ENCODE peak calls at places on chromosomes 12 and 14, in nine cellular contexts. One of them, this sample, is unnamed.

GRCh38 chr12:122064780-122065588 is 13.6 kb upstream of the MLXIP start:
- DNase-seq in iris pigment epithelial cell: peak
- DNase-seq in bronchial epithelial cell: peak
- DNase-seq in fibroblast of the aortic adventitia: peak
- DNase-seq in epithelial cell of proximal tubule: peak
- DNase-seq in T-helper 17 cell: no peak
- DNase-seq in NCI-H2171 treated with DMSO at 0.1 percent for 48 hours: no peak
- DNase-seq in GM10248: no peak
- DNase-seq in H7: peak
- DNase-seq in this sample: no peak

GRCh38 chr12:67457799-67458680 is 188.9 kb downstream of the CAND1 start:
- DNase-seq in iris pigment epithelial cell: no peak
- DNase-seq in bronchial epithelial cell: peak
- DNase-seq in fibroblast of the aortic adventitia: peak
- DNase-seq in epithelial cell of proximal tubule: no peak
- DNase-seq in T-helper 17 cell: no peak
- DNase-seq in NCI-H2171 treated with DMSO at 0.1 percent for 48 hours: peak
- DNase-seq in GM10248: peak
- DNase-seq in H7: no peak
- DNase-seq in this sample: no peak

GRCh38 chr14:34275038-34275437 is 187.0 kb downstream of the SPTSSA start:
- DNase-seq in iris pigment epithelial cell: no peak
- DNase-seq in bronchial epithelial cell: no peak
- DNase-seq in fibroblast of the aortic adventitia: no peak
- DNase-seq in epithelial cell of proximal tubule: no peak
- DNase-seq in T-helper 17 cell: no peak
- DNase-seq in NCI-H2171 treated with DMSO at 0.1 percent for 48 hours: peak
- DNase-seq in GM10248: no peak
- DNase-seq in H7: no peak
- DNase-seq in this sample: no peak

GRCh38 chr12:47744005-47744651 is 14.6 kb downstream of the RAPGEF3 start:
- DNase-seq in iris pigment epithelial cell: no peak
- DNase-seq in bronchial epithelial cell: peak
- DNase-seq in fibroblast of the aortic adventitia: no peak
- DNase-seq in epithelial cell of proximal tubule: no peak
- DNase-seq in T-helper 17 cell: peak
- DNase-seq in NCI-H2171 treated with DMSO at 0.1 percent for 48 hours: peak
- DNase-seq in GM10248: peak
- DNase-seq in H7: peak
- DNase-seq in this sample: peak

GRCh38 chr12:44217146-44217883 is 381.4 kb downstream of the TMEM117 start:
- DNase-seq in iris pigment epithelial cell: no peak
- DNase-seq in bronchial epithelial cell: peak
- DNase-seq in fibroblast of the aortic adventitia: no peak
- DNase-seq in epithelial cell of proximal tubule: no peak
- DNase-seq in T-helper 17 cell: no peak
- DNase-seq in NCI-H2171 treated with DMSO at 0.1 percent for 48 hours: no peak
- DNase-seq in GM10248: no peak
- DNase-seq in H7: no peak
- DNase-seq in this sample: no peak

GRCh38 chr12:41856228-41856627 is 288.4 kb downstream of the GXYLT1 start:
- DNase-seq in iris pigment epithelial cell: no peak
- DNase-seq in bronchial epithelial cell: no peak
- DNase-seq in fibroblast of the aortic adventitia: no peak
- DNase-seq in epithelial cell of proximal tubule: no peak
- DNase-seq in T-helper 17 cell: no peak
- DNase-seq in NCI-H2171 treated with DMSO at 0.1 percent for 48 hours: no peak
- DNase-seq in GM10248: no peak
- DNase-seq in H7: no peak
- DNase-seq in this sample: no peak

GRCh38 chr12:31781894-31782540 is 53.2 kb upstream of the AMN1 start:
- DNase-seq in iris pigment epithelial cell: no peak
- DNase-seq in bronchial epithelial cell: no peak
- DNase-seq in fibroblast of the aortic adventitia: no peak
- DNase-seq in epithelial cell of proximal tubule: no peak
- DNase-seq in T-helper 17 cell: no peak
- DNase-seq in NCI-H2171 treated with DMSO at 0.1 percent for 48 hours: no peak
- DNase-seq in GM10248: no peak
- DNase-seq in H7: peak
- DNase-seq in this sample: no peak

GRCh38 chr14:64919618-64920017 is 5.4 kb downstream of the CHURC1 start:
- DNase-seq in iris pigment epithelial cell: no peak
- DNase-seq in bronchial epithelial cell: no peak
- DNase-seq in fibroblast of the aortic adventitia: peak
- DNase-seq in epithelial cell of proximal tubule: no peak
- DNase-seq in T-helper 17 cell: no peak
- DNase-seq in NCI-H2171 treated with DMSO at 0.1 percent for 48 hours: no peak
- DNase-seq in GM10248: no peak
- DNase-seq in H7: no peak
- DNase-seq in this sample: no peak

GRCh38 chr14:63663428-63664142 is 21.9 kb upstream of the WDR89 start:
- DNase-seq in iris pigment epithelial cell: peak
- DNase-seq in bronchial epithelial cell: no peak
- DNase-seq in fibroblast of the aortic adventitia: no peak
- DNase-seq in epithelial cell of proximal tubule: no peak
- DNase-seq in T-helper 17 cell: no peak
- DNase-seq in NCI-H2171 treated with DMSO at 0.1 percent for 48 hours: no peak
- DNase-seq in GM10248: no peak
- DNase-seq in H7: peak
- DNase-seq in this sample: no peak

GRCh38 chr14:95300697-95301526 is 18.8 kb downstream of the CLMN start:
- DNase-seq in iris pigment epithelial cell: no peak
- DNase-seq in bronchial epithelial cell: no peak
- DNase-seq in fibroblast of the aortic adventitia: no peak
- DNase-seq in epithelial cell of proximal tubule: no peak
- DNase-seq in T-helper 17 cell: no peak
- DNase-seq in NCI-H2171 treated with DMSO at 0.1 percent for 48 hours: no peak
- DNase-seq in GM10248: no peak
- DNase-seq in H7: no peak
- DNase-seq in this sample: no peak

GRCh38 chr14:99506269-99506668 is 25.1 kb downstream of the CCNK start:
- DNase-seq in iris pigment epithelial cell: no peak
- DNase-seq in bronchial epithelial cell: no peak
- DNase-seq in fibroblast of the aortic adventitia: no peak
- DNase-seq in epithelial cell of proximal tubule: no peak
- DNase-seq in T-helper 17 cell: no peak
- DNase-seq in NCI-H2171 treated with DMSO at 0.1 percent for 48 hours: no peak
- DNase-seq in GM10248: no peak
- DNase-seq in H7: no peak
- DNase-seq in this sample: no peak

GRCh38 chr12:115088995-115089841 is 405.2 kb upstream of the TBX3 start:
- DNase-seq in iris pigment epithelial cell: no peak
- DNase-seq in bronchial epithelial cell: no peak
- DNase-seq in fibroblast of the aortic adventitia: no peak
- DNase-seq in epithelial cell of proximal tubule: no peak
- DNase-seq in T-helper 17 cell: no peak
- DNase-seq in NCI-H2171 treated with DMSO at 0.1 percent for 48 hours: no peak
- DNase-seq in GM10248: no peak
- DNase-seq in H7: no peak
- DNase-seq in this sample: peak

GRCh38 chr12:131421506-131422184 is 289.2 kb upstream of the SFSWAP start:
- DNase-seq in iris pigment epithelial cell: no peak
- DNase-seq in bronchial epithelial cell: no peak
- DNase-seq in fibroblast of the aortic adventitia: no peak
- DNase-seq in epithelial cell of proximal tubule: no peak
- DNase-seq in T-helper 17 cell: no peak
- DNase-seq in NCI-H2171 treated with DMSO at 0.1 percent for 48 hours: no peak
- DNase-seq in GM10248: no peak
- DNase-seq in H7: no peak
- DNase-seq in this sample: no peak

GRCh38 chr12:27024291-27024690 is 1.9 kb downstream of the MED21 start:
- DNase-seq in iris pigment epithelial cell: no peak
- DNase-seq in bronchial epithelial cell: peak
- DNase-seq in fibroblast of the aortic adventitia: peak
- DNase-seq in epithelial cell of proximal tubule: no peak
- DNase-seq in T-helper 17 cell: no peak
- DNase-seq in NCI-H2171 treated with DMSO at 0.1 percent for 48 hours: no peak
- DNase-seq in GM10248: no peak
- DNase-seq in H7: no peak
- DNase-seq in this sample: no peak

GRCh38 chr12:121110211-121110940 is 22.3 kb upstream of the P2RX7 start:
- DNase-seq in iris pigment epithelial cell: peak
- DNase-seq in bronchial epithelial cell: peak
- DNase-seq in fibroblast of the aortic adventitia: peak
- DNase-seq in epithelial cell of proximal tubule: no peak
- DNase-seq in T-helper 17 cell: peak
- DNase-seq in NCI-H2171 treated with DMSO at 0.1 percent for 48 hours: peak
- DNase-seq in GM10248: peak
- DNase-seq in H7: peak
- DNase-seq in this sample: peak

GRCh38 chr14:103828315-103828967 is 18.9 kb downstream of the PPP1R13B start:
- DNase-seq in iris pigment epithelial cell: peak
- DNase-seq in bronchial epithelial cell: no peak
- DNase-seq in fibroblast of the aortic adventitia: peak
- DNase-seq in epithelial cell of proximal tubule: no peak
- DNase-seq in T-helper 17 cell: no peak
- DNase-seq in NCI-H2171 treated with DMSO at 0.1 percent for 48 hours: no peak
- DNase-seq in GM10248: no peak
- DNase-seq in H7: no peak
- DNase-seq in this sample: peak

GRCh38 chr14:100078997-100079561 is 13.9 kb downstream of the EVL start:
- DNase-seq in iris pigment epithelial cell: peak
- DNase-seq in bronchial epithelial cell: no peak
- DNase-seq in fibroblast of the aortic adventitia: peak
- DNase-seq in epithelial cell of proximal tubule: no peak
- DNase-seq in T-helper 17 cell: peak
- DNase-seq in NCI-H2171 treated with DMSO at 0.1 percent for 48 hours: peak
- DNase-seq in GM10248: peak
- DNase-seq in H7: peak
- DNase-seq in this sample: no peak

GRCh38 chr14:57847096-57847495 is 18.8 kb downstream of the SLC35F4 start:
- DNase-seq in iris pigment epithelial cell: no peak
- DNase-seq in bronchial epithelial cell: no peak
- DNase-seq in fibroblast of the aortic adventitia: peak
- DNase-seq in epithelial cell of proximal tubule: no peak
- DNase-seq in T-helper 17 cell: no peak
- DNase-seq in NCI-H2171 treated with DMSO at 0.1 percent for 48 hours: no peak
- DNase-seq in GM10248: no peak
- DNase-seq in H7: no peak
- DNase-seq in this sample: no peak

GRCh38 chr12:53975019-53975815 is 463 bp upstream of the HOTAIR start:
- DNase-seq in iris pigment epithelial cell: no peak
- DNase-seq in bronchial epithelial cell: no peak
- DNase-seq in fibroblast of the aortic adventitia: no peak
- DNase-seq in epithelial cell of proximal tubule: no peak
- DNase-seq in T-helper 17 cell: no peak
- DNase-seq in NCI-H2171 treated with DMSO at 0.1 percent for 48 hours: peak
- DNase-seq in GM10248: no peak
- DNase-seq in H7: peak
- DNase-seq in this sample: no peak

GRCh38 chr14:36346052-36346451 is 25.6 kb upstream of the MBIP start:
- DNase-seq in iris pigment epithelial cell: no peak
- DNase-seq in bronchial epithelial cell: no peak
- DNase-seq in fibroblast of the aortic adventitia: no peak
- DNase-seq in epithelial cell of proximal tubule: no peak
- DNase-seq in T-helper 17 cell: no peak
- DNase-seq in NCI-H2171 treated with DMSO at 0.1 percent for 48 hours: peak
- DNase-seq in GM10248: no peak
- DNase-seq in H7: no peak
- DNase-seq in this sample: no peak

GRCh38 chr12:69129014-69129413 is 110.4 kb upstream of the CPSF6 start:
- DNase-seq in iris pigment epithelial cell: peak
- DNase-seq in bronchial epithelial cell: peak
- DNase-seq in fibroblast of the aortic adventitia: no peak
- DNase-seq in epithelial cell of proximal tubule: no peak
- DNase-seq in T-helper 17 cell: no peak
- DNase-seq in NCI-H2171 treated with DMSO at 0.1 percent for 48 hours: no peak
- DNase-seq in GM10248: no peak
- DNase-seq in H7: no peak
- DNase-seq in this sample: no peak

GRCh38 chr12:119153477-119154434 is 25.0 kb upstream of the HSPB8 start:
- DNase-seq in iris pigment epithelial cell: peak
- DNase-seq in bronchial epithelial cell: peak
- DNase-seq in fibroblast of the aortic adventitia: peak
- DNase-seq in epithelial cell of proximal tubule: no peak
- DNase-seq in T-helper 17 cell: no peak
- DNase-seq in NCI-H2171 treated with DMSO at 0.1 percent for 48 hours: no peak
- DNase-seq in GM10248: no peak
- DNase-seq in H7: peak
- DNase-seq in this sample: peak

GRCh38 chr12:111297703-111298426 is 71.0 kb downstream of the PHETA1 start:
- DNase-seq in iris pigment epithelial cell: no peak
- DNase-seq in bronchial epithelial cell: no peak
- DNase-seq in fibroblast of the aortic adventitia: no peak
- DNase-seq in epithelial cell of proximal tubule: no peak
- DNase-seq in T-helper 17 cell: no peak
- DNase-seq in NCI-H2171 treated with DMSO at 0.1 percent for 48 hours: no peak
- DNase-seq in GM10248: no peak
- DNase-seq in H7: peak
- DNase-seq in this sample: no peak

GRCh38 chr12:8664228-8664963 is 1.8 kb upstream of the MFAP5 start:
- DNase-seq in iris pigment epithelial cell: no peak
- DNase-seq in bronchial epithelial cell: no peak
- DNase-seq in fibroblast of the aortic adventitia: peak
- DNase-seq in epithelial cell of proximal tubule: no peak
- DNase-seq in T-helper 17 cell: no peak
- DNase-seq in NCI-H2171 treated with DMSO at 0.1 percent for 48 hours: no peak
- DNase-seq in GM10248: no peak
- DNase-seq in H7: no peak
- DNase-seq in this sample: no peak

GRCh38 chr12:124489915-124490583 is 77.4 kb downstream of the NCOR2 start:
- DNase-seq in iris pigment epithelial cell: no peak
- DNase-seq in bronchial epithelial cell: no peak
- DNase-seq in fibroblast of the aortic adventitia: no peak
- DNase-seq in epithelial cell of proximal tubule: no peak
- DNase-seq in T-helper 17 cell: no peak
- DNase-seq in NCI-H2171 treated with DMSO at 0.1 percent for 48 hours: no peak
- DNase-seq in GM10248: no peak
- DNase-seq in H7: no peak
- DNase-seq in this sample: no peak

GRCh38 chr12:107362960-107363359 is 269.6 kb upstream of the CRY1 start:
- DNase-seq in iris pigment epithelial cell: no peak
- DNase-seq in bronchial epithelial cell: no peak
- DNase-seq in fibroblast of the aortic adventitia: no peak
- DNase-seq in epithelial cell of proximal tubule: no peak
- DNase-seq in T-helper 17 cell: no peak
- DNase-seq in NCI-H2171 treated with DMSO at 0.1 percent for 48 hours: no peak
- DNase-seq in GM10248: no peak
- DNase-seq in H7: no peak
- DNase-seq in this sample: no peak

GRCh38 chr12:87467893-87468292 is 561.3 kb downstream of the C12orf50 start:
- DNase-seq in iris pigment epithelial cell: no peak
- DNase-seq in bronchial epithelial cell: no peak
- DNase-seq in fibroblast of the aortic adventitia: no peak
- DNase-seq in epithelial cell of proximal tubule: no peak
- DNase-seq in T-helper 17 cell: no peak
- DNase-seq in NCI-H2171 treated with DMSO at 0.1 percent for 48 hours: no peak
- DNase-seq in GM10248: no peak
- DNase-seq in H7: peak
- DNase-seq in this sample: no peak

GRCh38 chr12:87556985-87557384 is 472.2 kb downstream of the C12orf50 start:
- DNase-seq in iris pigment epithelial cell: no peak
- DNase-seq in bronchial epithelial cell: no peak
- DNase-seq in fibroblast of the aortic adventitia: no peak
- DNase-seq in epithelial cell of proximal tubule: no peak
- DNase-seq in T-helper 17 cell: no peak
- DNase-seq in NCI-H2171 treated with DMSO at 0.1 percent for 48 hours: no peak
- DNase-seq in GM10248: no peak
- DNase-seq in H7: no peak
- DNase-seq in this sample: no peak

GRCh38 chr12:24972078-24972477 is 23.2 kb upstream of the BCAT1 start:
- DNase-seq in iris pigment epithelial cell: no peak
- DNase-seq in bronchial epithelial cell: no peak
- DNase-seq in fibroblast of the aortic adventitia: no peak
- DNase-seq in epithelial cell of proximal tubule: no peak
- DNase-seq in T-helper 17 cell: no peak
- DNase-seq in NCI-H2171 treated with DMSO at 0.1 percent for 48 hours: no peak
- DNase-seq in GM10248: no peak
- DNase-seq in H7: no peak
- DNase-seq in this sample: no peak

GRCh38 chr12:124862768-124863408 is 776 bp downstream of the SCARB1 start:
- DNase-seq in iris pigment epithelial cell: peak
- DNase-seq in bronchial epithelial cell: peak
- DNase-seq in fibroblast of the aortic adventitia: no peak
- DNase-seq in epithelial cell of proximal tubule: no peak
- DNase-seq in T-helper 17 cell: no peak
- DNase-seq in NCI-H2171 treated with DMSO at 0.1 percent for 48 hours: no peak
- DNase-seq in GM10248: peak
- DNase-seq in H7: peak
- DNase-seq in this sample: peak

GRCh38 chr12:79563021-79563739 is 127.6 kb downstream of the PAWR start:
- DNase-seq in iris pigment epithelial cell: no peak
- DNase-seq in bronchial epithelial cell: peak
- DNase-seq in fibroblast of the aortic adventitia: no peak
- DNase-seq in epithelial cell of proximal tubule: no peak
- DNase-seq in T-helper 17 cell: no peak
- DNase-seq in NCI-H2171 treated with DMSO at 0.1 percent for 48 hours: no peak
- DNase-seq in GM10248: no peak
- DNase-seq in H7: no peak
- DNase-seq in this sample: no peak